ENCODE peak calls at places on chromosomes 1 and 21, in four cellular contexts. X is mesenchymal stem cell, O is IMR-90, G is neuronal stem cell. P is an unnamed sample.

GRCh38 chr1:228158151-228158571 is 7.4 kb upstream of the IBA57 start:
- DNase-seq in X (no peak), O (no peak), G (no peak), P (peak; percentile 64)

GRCh38 chr1:113928129-113928949 is 785 bp upstream of the HIPK1 start:
- DNase-seq in X (peak; percentile 38), O (peak; percentile 35), G (no peak), P (no peak)

GRCh38 chr1:107791381-107791780 is 173.6 kb downstream of the VAV3 start:
- DNase-seq in X (no peak), O (no peak), G (no peak), P (no peak)

GRCh38 chr1:226086776-226087175 is 24.3 kb downstream of the H3-3A start:
- DNase-seq in X (no peak), O (no peak), G (no peak), P (no peak)

GRCh38 chr1:205976036-205976435 is 27.2 kb downstream of the RAB7B start:
- DNase-seq in X (no peak), O (no peak), G (no peak), P (no peak)

GRCh38 chr1:60069691-60070090 is 3.9 kb downstream of the C1orf87 start:
- DNase-seq in X (no peak), O (no peak), G (no peak), P (no peak)

GRCh38 chr1:234605983-234606730 is 3.8 kb downstream of the IRF2BP2 start:
- DNase-seq in X (peak; percentile 58), O (peak; percentile 62), G (no peak), P (no peak)

GRCh38 chr1:225651872-225652725 is 824 bp downstream of the ENAH start:
- DNase-seq in X (peak; percentile 60), O (no peak), G (peak; percentile 35), P (no peak)

GRCh38 chr1:30345525-30346145 is 377.8 kb downstream of the MATN1 start:
- DNase-seq in X (no peak), O (no peak), G (no peak), P (no peak)

GRCh38 chr21:46597896-46598343 is 7.0 kb downstream of the S100B start:
- DNase-seq in X (no peak), O (no peak), G (no peak), P (no peak)

GRCh38 chr1:183029591-183030000 is 6.4 kb downstream of the LAMC1 start:
- DNase-seq in X (peak; percentile 72), O (peak; percentile 77), G (no peak), P (no peak)

GRCh38 chr1:2952371-2952770 is 68.9 kb upstream of the ACTRT2 start:
- DNase-seq in X (no peak), O (no peak), G (no peak), P (no peak)

GRCh38 chr1:2949966-2950925 is 71.0 kb upstream of the ACTRT2 start:
- DNase-seq in X (no peak), O (no peak), G (no peak), P (peak; percentile 55)

GRCh38 chr1:2952992-2953391 is 68.3 kb upstream of the ACTRT2 start:
- DNase-seq in X (no peak), O (no peak), G (no peak), P (no peak)

GRCh38 chr1:2950926-2951305 is 70.4 kb upstream of the ACTRT2 start:
- DNase-seq in X (no peak), O (no peak), G (no peak), P (peak; percentile 63)

DNA sequence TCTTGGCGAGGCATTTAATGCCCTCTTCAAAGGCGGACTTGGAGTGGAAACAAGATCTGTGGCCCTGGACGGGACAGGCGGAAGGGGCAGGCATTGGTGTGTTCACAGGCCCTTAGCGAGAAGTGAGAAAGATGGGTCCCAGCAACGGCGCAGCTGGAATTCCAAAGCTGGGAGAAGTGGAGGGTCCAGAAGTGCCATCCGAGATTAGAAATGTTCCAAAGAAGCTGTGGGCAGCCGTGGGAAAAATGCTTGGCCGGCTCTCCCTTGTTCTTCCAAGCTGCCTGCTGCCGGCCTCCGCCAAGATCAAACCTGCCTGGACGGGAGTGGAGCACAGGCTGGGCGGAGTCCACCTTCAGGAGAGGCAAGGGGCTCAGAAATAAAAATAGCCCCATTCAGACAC is 69.4 kb upstream of the ACTRT2 start:
- DNase-seq in X (no peak), O (no peak), G (no peak), P (no peak)
- H3K9ac ChIP-seq in X (no peak overlapping the region), O (no peak overlapping the region), G (no peak overlapping the region), P (no peak overlapping the region)

DNA sequence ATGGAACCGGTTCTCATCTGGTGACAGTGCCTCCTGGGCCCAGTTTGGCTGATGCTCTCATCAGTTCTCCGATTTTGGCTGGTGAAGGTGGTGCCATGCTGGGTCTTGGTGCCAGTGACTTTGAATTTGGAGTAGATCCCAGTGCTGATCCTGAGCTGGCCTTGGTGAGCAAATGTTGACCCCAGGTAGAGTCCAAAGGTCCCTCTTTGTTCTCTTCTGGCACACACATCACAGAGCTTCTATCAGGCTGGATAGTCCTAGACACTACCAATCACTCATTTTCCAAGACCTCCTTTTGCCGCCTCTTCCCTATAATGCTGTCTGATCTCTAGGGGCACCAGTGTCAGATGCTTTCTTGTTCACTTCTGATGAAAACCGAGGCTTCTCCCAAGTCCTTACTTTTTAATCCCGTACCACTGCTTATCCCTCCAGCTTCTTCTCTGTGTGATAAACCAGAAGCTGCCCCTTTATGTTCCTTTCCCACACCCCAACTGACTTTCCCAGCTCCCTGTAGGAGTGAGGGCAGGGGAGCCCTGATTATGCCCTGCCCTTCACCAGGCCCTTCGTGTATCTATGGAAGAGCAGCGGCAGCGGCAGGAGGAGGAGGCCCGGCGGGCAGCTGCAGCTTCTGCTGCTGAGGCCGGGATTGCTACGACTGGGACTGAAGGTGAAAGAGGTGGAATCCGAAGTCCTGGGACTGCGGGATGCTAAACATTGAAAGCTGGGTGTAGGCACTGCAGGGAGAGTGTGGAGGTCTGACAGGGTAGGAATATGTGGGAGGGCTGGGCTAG is 11.1 kb downstream of the PSMD4 start:
- DNase-seq in X (no peak), O (no peak), G (no peak), P (no peak)
- H3K27ac ChIP-seq in X (no peak overlapping the region), O (no peak overlapping the region), G (no peak overlapping the region), P (no peak overlapping the region)

GRCh38 chr1:32725595-32725942 is 23.0 kb upstream of the SYNC start:
- DNase-seq in X (no peak), O (no peak), G (no peak), P (no peak)
- H3K9ac ChIP-seq in X (no peak overlapping the region), O (no peak overlapping the region), G (no peak overlapping the region), P (no peak overlapping the region)

GRCh38 chr1:17304827-17305177 is 3.2 kb upstream of the PADI4 start:
- DNase-seq in X (no peak), O (no peak), G (no peak), P (no peak)

GRCh38 chr1:17306407-17306806 is 1.6 kb upstream of the PADI4 start:
- DNase-seq in X (no peak), O (no peak), G (no peak), P (no peak)

GRCh38 chr1:17301767-17302166 is 6.2 kb upstream of the PADI4 start:
- DNase-seq in X (peak; percentile 4), O (no peak), G (no peak), P (no peak)

GRCh38 chr1:17305576-17306095 is 2.4 kb upstream of the PADI4 start:
- DNase-seq in X (no peak), O (no peak), G (no peak), P (no peak)

DNA sequence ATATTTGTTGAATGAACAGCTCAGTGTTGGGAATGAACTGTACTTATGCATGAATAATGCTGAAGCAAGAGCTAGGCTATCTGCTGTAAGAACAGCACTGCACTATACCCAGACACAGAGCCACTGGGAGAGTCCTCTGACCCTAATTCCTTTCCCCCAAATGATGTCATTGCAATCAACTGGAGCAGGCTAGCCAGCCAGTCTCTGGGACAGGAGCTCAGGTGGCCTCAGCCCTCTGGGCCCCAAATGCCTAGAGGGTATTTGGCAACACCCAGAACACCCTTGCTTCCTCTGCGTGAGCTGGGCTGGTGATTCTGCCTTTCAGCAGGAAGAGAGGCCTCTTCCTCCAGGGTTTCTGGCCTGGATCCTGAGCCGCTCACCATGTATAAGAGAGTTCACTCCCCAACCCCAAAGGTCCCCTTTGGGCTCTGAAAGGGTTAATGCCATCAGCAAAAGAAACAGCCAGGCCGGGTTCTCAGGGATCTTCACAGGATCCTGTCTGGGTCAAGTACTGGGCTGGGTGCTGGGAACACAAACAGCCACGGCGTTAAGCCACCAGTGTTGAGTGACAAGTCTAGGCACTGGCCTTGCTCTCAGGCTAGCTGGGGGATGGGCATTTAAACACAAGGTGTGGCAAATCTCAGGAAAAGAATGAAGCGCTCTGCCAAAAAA is 3.7 kb upstream of the PADI4 start:
- DNase-seq in X (peak; percentile 32), O (no peak), G (no peak), P (no peak)
- H3K27ac ChIP-seq in X (no peak overlapping the region), O (no peak overlapping the region), G (no peak overlapping the region), P (no peak overlapping the region)

DNA sequence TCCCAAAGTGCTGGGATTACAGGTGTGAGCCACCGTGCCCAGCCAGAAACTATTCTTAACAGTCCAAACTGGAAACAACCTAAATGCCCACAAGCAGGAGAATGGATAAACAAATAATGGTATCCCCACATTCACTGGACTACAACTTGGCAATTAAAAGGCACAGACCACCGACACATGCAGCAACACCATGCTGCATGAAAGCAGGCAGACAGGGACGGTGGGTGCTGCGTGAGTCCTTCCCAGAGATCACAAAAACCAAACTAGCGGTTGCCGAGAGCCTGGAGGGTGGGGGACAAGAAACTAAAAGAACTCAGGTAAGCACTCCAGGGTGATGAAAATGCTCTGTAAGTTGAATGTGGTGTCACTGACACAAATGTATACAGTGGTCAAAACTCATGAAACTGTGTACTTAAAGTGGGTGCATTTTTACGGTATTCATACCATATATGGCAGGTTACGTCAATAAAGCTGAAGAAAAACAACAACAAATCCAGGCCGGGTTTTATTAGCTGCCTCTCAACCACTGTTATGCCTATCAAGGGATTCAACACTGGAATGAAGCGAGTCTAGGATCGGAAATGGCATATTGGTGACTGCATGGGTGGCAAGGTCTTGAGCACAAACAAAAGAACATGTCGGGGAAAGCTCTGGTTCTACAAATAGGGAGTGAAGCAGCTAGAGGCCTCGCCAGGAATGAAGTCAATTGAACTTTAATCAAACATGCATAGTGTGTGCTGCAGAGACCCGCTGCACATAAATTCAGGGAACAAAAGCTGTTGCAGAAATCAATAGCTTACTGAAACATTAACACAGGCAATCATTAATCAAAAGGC is 52.4 kb downstream of the SLC45A1 start:
- DNase-seq in X (no peak), O (peak; percentile 33), G (no peak), P (no peak)
- H3K9ac ChIP-seq in X (peak overlapping the region; percentile 4), O (peak overlapping the region; percentile 18), G (no peak overlapping the region), P (no peak overlapping the region)